ENCODE peak calls at places on chromosomes 16 and 17, in four cellular contexts. J is HCT116, N is K562, Y is HepG2. I is an unnamed sample.

GRCh38 chr16:47026947-47027346 is 53.5 kb upstream of the DNAJA2 start:
- DNase-seq in J (no peak), Y (no peak), N (no peak), I (no peak)

GRCh38 chr16:72256398-72257048 is 84.6 kb upstream of the PMFBP1 start:
- DNase-seq in J (no peak), N (no peak), Y (no peak), I (no peak)

GRCh38 chr16:12513057-12513790 is 290.5 kb downstream of the CPPED1 start:
- DNase-seq in Y (no peak), N (no peak), J (no peak), I (no peak)

GRCh38 chr16:89881368-89881730 is 8.0 kb downstream of the TCF25 start:
- DNase-seq in N (no peak), J (no peak), Y (no peak), I (no peak)

GRCh38 chr17:16081507-16082087 is 82.0 kb downstream of the TTC19 start:
- DNase-seq in J (no peak), N (no peak), Y (peak), I (no peak)

GRCh38 chr17:3004150-3004801 is 59.1 kb downstream of the OR1D5 start:
- DNase-seq in Y (peak), J (peak), N (no peak), I (peak)

GRCh38 chr17:8825802-8826201 is 26.6 kb upstream of the MFSD6L start:
- DNase-seq in Y (no peak), N (no peak), J (no peak), I (no peak)

GRCh38 chr17:45935197-45935709 is 40.9 kb downstream of the MAPT start:
- DNase-seq in J (no peak), N (no peak), Y (peak), I (no peak)

GRCh38 chr17:39517224-39517623 is 55.9 kb downstream of the CDK12 start:
- DNase-seq in J (no peak), N (no peak), Y (no peak), I (no peak)

GRCh38 chr17:44987194-44987882 is 19.2 kb upstream of the C1QL1 start:
- DNase-seq in N (no peak), J (no peak), Y (no peak), I (no peak)

GRCh38 chr16:15928261-15929104 is 20.9 kb upstream of the ABCC1 start:
- DNase-seq in N (no peak), J (no peak), Y (peak), I (no peak)

GRCh38 chr16:66070140-66070887 is 296.2 kb upstream of the CDH5 start:
- DNase-seq in N (no peak), J (no peak), Y (no peak), I (no peak)

GRCh38 chr16:69761983-69762842 is at the start of gene WWP2:
- DNase-seq in N (peak), Y (peak), J (peak), I (peak)

GRCh38 chr17:60720763-60721531 is 43.3 kb downstream of the BCAS3 start:
- DNase-seq in N (peak), Y (peak), J (peak), I (peak)

GRCh38 chr17:71163121-71163812 is 957.6 kb upstream of the SOX9 start:
- DNase-seq in Y (no peak), J (no peak), N (no peak), I (no peak)

GRCh38 chr17:74135391-74136167 is 67.9 kb upstream of the RPL38 start:
- DNase-seq in J (no peak), Y (no peak), N (no peak), I (no peak)

GRCh38 chr16:79776243-79776884 is 175.8 kb upstream of the MAF start:
- DNase-seq in Y (no peak), N (peak), J (no peak), I (no peak)

GRCh38 chr17:80195671-80196529 is 24.2 kb downstream of the SGSH start:
- DNase-seq in J (no peak), N (peak), Y (peak), I (peak)

GRCh38 chr17:4789951-4790704 is 1.4 kb downstream of the GLTPD2 start:
- DNase-seq in J (peak), Y (peak), N (peak), I (peak)

GRCh38 chr16:12320298-12320706 is 343.8 kb downstream of the SNX29 start:
- DNase-seq in N (no peak), J (no peak), Y (no peak), I (no peak)

GRCh38 chr17:38564869-38565268 is 40.9 kb downstream of the SRCIN1 start:
- DNase-seq in Y (no peak), N (peak), J (no peak), I (no peak)

GRCh38 chr17:2292100-2292499 is 11.5 kb downstream of the SMG6 start:
- DNase-seq in J (no peak), Y (no peak), N (no peak), I (no peak)

GRCh38 chr17:3035256-3035967 is 28.0 kb downstream of the OR1D5 start:
- DNase-seq in J (no peak), N (no peak), Y (no peak), I (no peak)

GRCh38 chr17:32519769-32520701 is 33.2 kb downstream of the CDK5R1 start:
- DNase-seq in Y (peak), N (no peak), J (no peak), I (no peak)

GRCh38 chr16:75289189-75289588 is 37.8 kb upstream of the BCAR1 start:
- DNase-seq in Y (no peak), J (peak), N (no peak), I (no peak)

GRCh38 chr17:2906907-2907306 is 110.7 kb downstream of the RAP1GAP2 start:
- DNase-seq in N (peak), J (no peak), Y (no peak), I (no peak)

GRCh38 chr17:48841395-48841831 is 10.6 kb downstream of the CALCOCO2 start:
- DNase-seq in J (no peak), Y (no peak), N (no peak), I (no peak)

DNA sequence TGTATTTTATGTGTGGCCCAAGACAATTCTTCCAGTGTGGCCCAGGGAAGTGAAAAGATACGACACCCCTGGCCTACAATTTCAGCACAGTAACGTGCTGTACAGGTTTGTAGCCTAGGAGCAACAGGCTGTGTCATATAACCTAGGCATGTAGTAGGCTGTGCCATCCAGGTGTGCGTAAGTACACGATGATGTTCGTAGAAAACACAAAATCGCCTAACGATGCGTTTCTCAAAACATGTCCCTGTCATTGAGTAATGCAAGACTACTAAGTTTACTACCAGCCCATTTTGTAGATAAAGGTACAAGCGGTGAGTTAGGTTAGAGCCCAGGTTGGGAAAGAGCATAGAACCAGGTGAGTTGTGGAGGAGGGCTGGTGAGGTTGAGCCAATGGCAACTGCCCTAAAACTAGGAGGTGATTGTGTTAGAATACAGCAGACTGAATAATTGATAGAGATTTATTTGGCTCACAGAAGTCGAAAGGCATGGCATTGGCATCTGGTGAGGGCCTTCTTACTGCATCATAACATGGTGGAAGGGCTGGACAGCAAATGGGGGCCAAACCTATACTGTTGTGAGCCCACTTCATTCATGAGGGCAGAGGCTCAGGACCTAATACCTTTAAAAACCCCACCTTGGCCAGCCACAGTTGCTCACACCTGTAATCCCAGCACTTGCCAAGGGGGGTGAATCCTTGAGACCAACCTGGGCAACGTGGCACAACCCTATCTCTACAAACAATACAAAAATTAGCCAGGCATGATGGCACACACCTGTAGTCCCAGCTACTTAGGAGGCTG is 4.2 kb downstream of the EIF1 start:
- DNase-seq in Y (no peak), J (no peak), N (no peak), I (no peak)
- TF ChIP-seq REST in Y (no peak), J (no peak), N (no peak), I (no peak)

GRCh38 chr16:5634781-5635180 is 537.2 kb upstream of the EEF2KMT start:
- DNase-seq in J (no peak), Y (no peak), N (peak), I (no peak)

GRCh38 chr16:5639531-5639930 is 541.9 kb upstream of the EEF2KMT start:
- DNase-seq in N (no peak), Y (no peak), J (no peak), I (no peak)

GRCh38 chr16:5633845-5634440 is 536.3 kb upstream of the EEF2KMT start:
- DNase-seq in J (peak), Y (peak), N (peak), I (peak)
- TF ChIP-seq TCF7L2 in J (no peak), Y (no peak), N (no peak), I (no peak)

GRCh38 chr17:11997147-11997971 is at the start of gene ZNF18:
- DNase-seq in N (peak), J (peak), Y (peak), I (peak)
- TF ChIP-seq REST in N (no peak), J (no peak), Y (no peak), I (peak)

DNA sequence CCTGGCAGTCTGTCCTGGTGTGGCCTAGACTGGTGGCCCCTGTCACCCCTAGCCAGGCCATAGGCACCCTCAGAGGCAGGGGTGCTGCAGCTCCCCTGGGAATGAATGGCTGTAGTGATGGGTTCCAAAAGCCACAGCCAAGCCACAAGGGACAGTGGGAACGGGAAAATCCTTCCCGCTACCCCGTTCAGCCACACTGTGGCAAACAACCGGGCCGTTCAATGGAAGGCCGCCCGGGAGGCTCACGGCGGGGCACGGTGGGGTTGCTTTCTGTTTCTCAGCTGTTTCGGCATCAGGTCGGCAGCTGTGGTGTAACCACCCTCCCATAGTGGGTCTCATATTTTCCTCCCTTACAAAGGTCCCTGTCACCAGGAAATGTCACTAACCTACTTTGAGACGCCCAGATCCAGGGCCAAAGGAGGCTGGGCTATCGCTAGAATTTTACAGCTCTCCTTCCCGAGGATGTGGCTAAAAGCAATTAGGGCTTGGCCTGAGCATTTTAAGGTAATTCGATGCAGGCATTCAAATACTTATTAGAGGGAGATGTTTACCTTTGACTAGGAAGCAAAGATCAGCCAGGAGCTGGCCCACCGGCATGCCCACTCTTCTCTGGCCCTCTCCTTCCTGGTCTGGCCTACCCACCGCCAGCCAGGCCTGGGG is 61.7 kb upstream of the GSE1 start:
- DNase-seq in N (no peak), Y (no peak), J (no peak), I (no peak)
- TF ChIP-seq TCF7L2 in N (no peak), Y (no peak), J (no peak), I (no peak)

GRCh38 chr17:20155258-20156195 is 146.4 kb downstream of the SPECC1 start:
- DNase-seq in Y (peak), J (peak), N (peak), I (peak)
- TF ChIP-seq REST in Y (no peak), J (no peak), N (no peak), I (no peak)

GRCh38 chr17:61928101-61928436 is 287 bp upstream of the INTS2 start:
- DNase-seq in N (no peak), J (no peak), Y (no peak), I (no peak)

GRCh38 chr17:61927211-61928100 is at the start of gene INTS2:
- DNase-seq in J (peak), N (peak), Y (peak), I (peak)

DNA sequence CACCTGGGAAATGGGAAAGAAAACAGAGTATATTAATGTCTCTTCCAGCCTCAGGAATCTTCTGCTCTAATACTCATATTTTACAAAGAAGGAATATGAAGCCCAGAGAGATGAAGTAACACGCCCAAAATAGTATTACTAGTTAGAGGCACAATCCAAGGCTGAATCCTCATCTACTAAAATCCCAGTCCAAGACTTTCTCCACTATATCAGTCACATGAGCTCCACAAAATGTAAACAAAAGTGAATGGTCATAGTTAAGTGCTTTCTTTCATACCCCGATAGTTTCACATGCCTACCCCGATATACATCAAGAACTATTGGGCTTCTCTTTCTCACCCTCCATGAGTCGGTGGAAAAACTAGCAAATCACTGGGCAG is 961 bp downstream of the INTS2 start:
- DNase-seq in J (no peak), N (peak), Y (no peak), I (no peak)
- TF ChIP-seq TCF7L2 in J (no peak), N (no peak), Y (no peak), I (no peak)

GRCh38 chr16:30747799-30748633 is at the start of gene PHKG2:
- DNase-seq in N (peak), Y (peak), J (peak), I (peak)
- TF ChIP-seq REST in N (no peak), Y (no peak), J (no peak), I (no peak)

GRCh38 chr16:84268661-84269060 is 26.0 kb upstream of the WFDC1 start:
- DNase-seq in N (no peak), J (no peak), Y (no peak), I (no peak)
- TF ChIP-seq TCF7L2 in N (no peak), J (no peak), Y (no peak), I (no peak)